ENCODE peak calls at places on chromosome 16, in five cellular contexts. A is AG04450, C is cardiac muscle cell, K is GM10248, Q is H1. L is an unnamed sample.

GRCh38 chr16:12788758-12789157 is 14.9 kb downstream of the CPPED1 start:
- DNase-seq in K (no peak), Q (no peak), C (no peak), A (no peak), L (no peak)

GRCh38 chr16:48076455-48077012 is 79.3 kb downstream of the ABCC12 start:
- DNase-seq in K (no peak), C (no peak), Q (no peak), A (no peak), L (no peak)

GRCh38 chr16:745739-746138 is 4.9 kb upstream of the CIAO3 start:
- DNase-seq in C (no peak), K (peak; percentile 71), Q (no peak), A (no peak), L (peak; percentile 81)

GRCh38 chr16:20938426-20938825 is 37.9 kb downstream of the LYRM1 start:
- DNase-seq in C (peak; percentile 39), K (no peak), A (no peak), Q (no peak), L (no peak)

GRCh38 chr16:77289331-77289809 is 90.2 kb downstream of the SYCE1L start:
- DNase-seq in A (no peak), C (peak; percentile 77), Q (no peak), K (no peak), L (no peak)

GRCh38 chr16:73202176-73202729 is 154.3 kb upstream of the ZFHX3 start:
- DNase-seq in K (no peak), A (peak; percentile 93), Q (no peak), C (peak; percentile 92), L (no peak)

GRCh38 chr16:47664653-47665325 is 203.7 kb downstream of the PHKB start:
- DNase-seq in Q (no peak), K (peak; percentile 10), C (no peak), A (no peak), L (no peak)

GRCh38 chr16:8816967-8817662 is 19.5 kb downstream of the PMM2 start:
- DNase-seq in A (no peak), Q (no peak), C (no peak), K (no peak), L (no peak)

GRCh38 chr16:23504076-23504452 is 6.2 kb downstream of the GGA2 start:
- DNase-seq in A (no peak), K (no peak), Q (no peak), C (peak; percentile 80), L (no peak)

GRCh38 chr16:4517812-4518211 is 20.8 kb downstream of the CDIP1 start:
- DNase-seq in K (no peak), Q (no peak), C (peak; percentile 57), A (no peak), L (no peak)

GRCh38 chr16:57846078-57846697 is 43.9 kb upstream of the KIFC3 start:
- DNase-seq in A (no peak), K (no peak), Q (peak; percentile 73), C (no peak), L (no peak)

GRCh38 chr16:54048994-54049929 is 237.3 kb downstream of the IRX3 start:
- DNase-seq in A (no peak), K (no peak), C (no peak), Q (peak; percentile 50), L (no peak)

GRCh38 chr16:59397638-59398037 is 663.5 kb upstream of the GOT2 start:
- DNase-seq in K (no peak), A (no peak), Q (no peak), C (no peak), L (no peak)

GRCh38 chr16:48024042-48024441 is 131.8 kb downstream of the ABCC12 start:
- DNase-seq in K (no peak), A (no peak), C (no peak), Q (no peak), L (no peak)

GRCh38 chr16:84461029-84461415 is 43.4 kb downstream of the MEAK7 start:
- DNase-seq in C (no peak), Q (no peak), A (no peak), K (no peak), L (no peak)

GRCh38 chr16:159136-159849 is 6.5 kb upstream of the HBM start:
- DNase-seq in C (no peak), A (no peak), Q (no peak), K (no peak), L (no peak)

GRCh38 chr16:30670072-30670824 is 12.0 kb downstream of the FBRS start:
- DNase-seq in C (no peak), Q (no peak), A (no peak), K (no peak), L (no peak)
- TF ChIP-seq CTCF in C (no peak), Q (no peak), A (no peak), K (peak; percentile 9), L (no peak)

GRCh38 chr16:82753821-82754220 is 127.1 kb downstream of the CDH13 start:
- DNase-seq in Q (no peak), K (no peak), A (no peak), C (no peak), L (no peak)

GRCh38 chr16:82751020-82751419 is 124.3 kb downstream of the CDH13 start:
- DNase-seq in C (no peak), Q (no peak), K (no peak), A (no peak), L (no peak)

GRCh38 chr16:82750078-82750477 is 123.3 kb downstream of the CDH13 start:
- DNase-seq in A (no peak), Q (no peak), K (no peak), C (no peak), L (no peak)

GRCh38 chr16:82744958-82745357 is 118.2 kb downstream of the CDH13 start:
- DNase-seq in Q (no peak), K (no peak), C (no peak), A (no peak), L (no peak)

GRCh38 chr16:82748026-82748425 is 121.3 kb downstream of the CDH13 start:
- DNase-seq in C (peak; percentile 91), A (no peak), K (no peak), Q (no peak), L (no peak)
- TF ChIP-seq CTCF in C (peak; percentile 50), A (peak; percentile 42), K (no peak), Q (no peak), L (no peak)

DNA sequence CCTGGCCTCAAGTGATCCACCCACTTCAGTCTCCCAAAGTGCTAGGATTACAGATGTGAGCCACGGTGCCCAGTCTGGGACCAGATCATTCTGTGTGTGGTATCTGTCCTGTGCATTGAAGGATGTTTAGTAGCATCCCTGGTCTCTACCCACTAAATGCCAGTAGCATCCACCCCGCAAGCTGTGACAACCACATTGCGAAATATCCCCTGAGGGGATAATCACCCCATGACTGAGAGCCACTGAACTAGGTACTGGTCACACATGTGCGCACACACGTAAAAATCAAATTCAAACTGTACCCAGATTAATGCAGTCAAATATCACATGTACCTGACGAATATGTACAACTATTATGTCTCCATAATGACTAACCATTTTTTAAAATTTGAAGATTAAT is 35.8 kb downstream of the TEKT5 start:
- DNase-seq in K (no peak), A (no peak), C (no peak), Q (no peak), L (no peak)
- TF ChIP-seq CTCF in K (no peak), A (no peak), C (no peak), Q (no peak), L (no peak)

DNA sequence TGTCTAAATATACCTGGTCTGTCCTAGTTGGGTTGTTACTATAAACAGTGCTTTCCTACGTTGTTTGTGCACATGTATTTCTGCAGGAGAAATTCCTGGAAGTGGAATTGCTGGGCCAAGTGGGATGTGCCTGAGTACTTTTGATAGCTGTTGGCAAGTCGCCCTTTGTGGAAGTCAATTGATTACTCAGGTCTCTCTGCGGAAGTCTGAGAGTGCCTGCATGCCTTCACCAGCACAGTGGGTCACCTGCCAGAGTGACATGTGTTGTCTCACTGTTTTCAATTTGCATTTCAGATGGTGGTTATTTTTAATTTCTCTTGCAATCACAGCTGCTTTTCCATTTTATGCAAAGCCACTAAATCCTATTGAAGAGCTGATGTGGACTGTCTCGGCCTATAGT is 2.3 kb upstream of the MVD start:
- DNase-seq in C (no peak), Q (no peak), A (no peak), K (no peak), L (no peak)
- TF ChIP-seq CTCF in C (no peak), Q (no peak), A (no peak), K (no peak), L (no peak)

DNA sequence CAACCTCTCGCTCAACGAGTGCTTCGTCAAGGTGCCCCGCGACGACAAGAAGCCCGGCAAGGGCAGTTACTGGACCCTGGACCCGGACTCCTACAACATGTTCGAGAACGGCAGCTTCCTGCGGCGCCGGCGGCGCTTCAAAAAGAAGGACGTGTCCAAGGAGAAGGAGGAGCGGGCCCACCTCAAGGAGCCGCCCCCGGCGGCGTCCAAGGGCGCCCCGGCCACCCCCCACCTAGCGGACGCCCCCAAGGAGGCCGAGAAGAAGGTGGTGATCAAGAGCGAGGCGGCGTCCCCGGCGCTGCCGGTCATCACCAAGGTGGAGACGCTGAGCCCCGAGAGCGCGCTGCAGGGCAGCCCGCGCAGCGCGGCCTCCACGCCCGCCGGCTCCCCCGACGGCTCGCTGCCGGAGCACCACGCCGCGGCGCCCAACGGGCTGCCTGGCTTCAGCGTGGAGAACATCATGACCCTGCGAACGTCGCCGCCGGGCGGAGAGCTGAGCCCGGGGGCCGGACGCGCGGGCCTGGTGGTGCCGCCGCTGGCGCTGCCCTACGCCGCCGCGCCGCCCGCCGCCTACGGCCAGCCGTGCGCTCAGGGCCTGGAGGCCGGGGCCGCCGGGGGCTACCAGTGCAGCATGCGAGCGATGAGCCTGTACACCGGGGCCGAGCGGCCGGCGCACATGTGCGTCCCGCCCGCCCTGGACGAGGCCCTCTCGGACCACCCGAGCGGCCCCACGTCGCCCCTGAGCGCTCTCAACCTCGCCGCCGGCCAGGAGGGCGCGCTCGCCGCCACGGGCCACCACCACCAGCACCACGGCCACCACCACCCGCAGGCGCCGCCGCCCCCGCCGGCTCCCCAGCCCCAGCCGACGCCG is 1.3 kb downstream of the FOXC2 start:
- DNase-seq in A (no peak), K (no peak), Q (no peak), C (peak; percentile 62), L (no peak)
- TF ChIP-seq CTCF in A (peak; percentile 5), K (no peak), Q (no peak), C (peak; percentile 12), L (no peak)

DNA sequence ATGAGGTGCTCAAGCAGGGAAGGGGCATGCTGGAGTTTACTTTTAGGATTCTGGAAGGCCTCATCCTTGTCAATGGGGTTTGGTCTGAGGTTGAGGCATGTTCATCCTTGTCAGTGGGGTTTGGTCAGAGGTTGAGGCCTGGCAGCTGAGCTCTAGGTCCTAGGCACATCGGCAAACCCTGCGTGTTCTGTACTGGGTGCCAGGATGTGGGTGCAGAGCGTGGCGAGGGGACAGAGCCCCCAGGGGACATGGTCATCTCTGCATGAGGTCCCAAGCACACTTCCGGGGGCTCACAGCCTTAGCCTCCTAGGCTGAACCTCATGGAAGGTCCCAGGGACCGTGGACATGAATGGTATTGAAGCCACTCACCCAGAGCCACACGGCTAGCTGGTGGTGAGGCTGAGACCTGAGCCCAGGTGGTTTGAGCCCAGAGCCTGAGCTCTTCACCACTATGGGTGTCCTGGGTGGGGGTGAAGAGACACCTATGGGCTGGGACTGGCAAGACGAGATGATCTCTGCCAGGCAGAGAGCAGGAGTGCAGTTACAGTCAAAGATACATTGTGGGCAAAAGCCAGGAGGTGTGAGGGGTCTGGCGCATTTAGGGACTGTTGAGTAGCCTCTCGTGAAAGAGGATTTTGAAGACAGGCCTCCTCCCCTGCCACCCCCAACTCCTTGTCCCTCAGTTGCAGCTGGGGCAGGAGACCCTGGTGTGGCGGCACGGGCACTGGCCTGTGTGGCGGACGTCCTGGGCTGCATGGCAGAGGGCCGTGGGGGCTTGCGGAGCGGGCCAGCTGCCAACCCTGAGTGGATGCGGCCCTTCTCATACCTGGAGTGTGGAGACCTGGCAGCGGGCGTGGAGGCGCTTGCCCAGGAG is 19.3 kb downstream of the FCSK start:
- DNase-seq in K (no peak), A (no peak), Q (no peak), C (no peak), L (peak; percentile 32)
- TF ChIP-seq CTCF in K (peak; percentile 8), A (no peak), Q (peak; percentile 9), C (no peak), L (no peak)

GRCh38 chr16:30096862-30097563 is 1.0 kb upstream of the YPEL3 start:
- DNase-seq in A (no peak), Q (no peak), C (no peak), K (no peak), L (no peak)
- TF ChIP-seq CTCF in A (no peak), Q (no peak), C (no peak), K (no peak), L (no peak)